ENCODE peak calls at places on chromosomes 11 and 22, in ten cellular contexts. X is G401; L is Right ventricle myocardium superior; U is fibroblast of pulmonary artery; I is DMS153; M is activated CD4-positive, alpha-beta T cell treated with anti-CD3 and anti-CD28 coated beads for 24 hours; F is brain microvascular endothelial cell; E is endodermal cell; B is activated CD4-positive, alpha-beta memory T cell treated with anti-CD3 and anti-CD28 coated beads, Interleukin-2, amount 10 ng/mL, durations not matched to agents 7 days and 5 days; H is non-pigmented ciliary epithelial cell. K is an unnamed sample.

GRCh38 chr11:106344392-106344791 is 266.9 kb downstream of the AASDHPPT start:
- DNase-seq in E (no peak), M (no peak), L (no peak), F (peak; percentile 47), I (no peak), B (no peak), X (peak; percentile 31), H (peak; percentile 65), U (peak; percentile 71), K (peak; percentile 53)

GRCh38 chr11:118572914-118573550 is 823 bp downstream of the ARCN1 start:
- DNase-seq in X (no peak), E (peak; percentile 50), I (no peak), L (no peak), F (peak; percentile 62), M (no peak), U (peak; percentile 40), H (no peak), B (peak; percentile 36), K (peak; percentile 49)

GRCh38 chr22:28029201-28029948 is 110.3 kb upstream of the PITPNB start:
- DNase-seq in L (peak; percentile 68), F (peak; percentile 27), I (peak; percentile 99), M (no peak), H (no peak), X (no peak), U (peak; percentile 90), B (peak; percentile 8), E (peak; percentile 42), K (peak; percentile 46)

GRCh38 chr11:19790831-19791552 is 78.4 kb downstream of the NAV2 start:
- DNase-seq in X (no peak), I (no peak), E (peak; percentile 85), M (no peak), U (no peak), L (no peak), F (no peak), H (no peak), B (no peak), K (no peak)

GRCh38 chr11:84549221-84549620 is 1077.9 kb downstream of the DLG2 start:
- DNase-seq in L (no peak), X (no peak), U (no peak), F (no peak), B (no peak), M (no peak), I (no peak), H (no peak), E (no peak), K (peak; percentile 36)

GRCh38 chr22:38924197-38924952 is 33.0 kb upstream of the APOBEC3A start:
- DNase-seq in U (peak; percentile 90), I (peak; percentile 100), H (peak; percentile 47), B (no peak), E (no peak), L (peak; percentile 82), M (no peak), F (peak; percentile 88), X (peak; percentile 81), K (peak; percentile 91)

GRCh38 chr11:102572537-102573220 is 42.1 kb upstream of the MMP7 start:
- DNase-seq in F (no peak), L (no peak), I (no peak), E (no peak), H (no peak), M (no peak), B (no peak), U (no peak), X (no peak), K (no peak)

GRCh38 chr22:47304191-47304831 is 541.9 kb downstream of the TBC1D22A start:
- DNase-seq in M (no peak), E (no peak), U (no peak), I (no peak), F (no peak), X (no peak), H (no peak), L (peak; percentile 30), B (no peak), K (no peak)

GRCh38 chr11:47121731-47122130 is 54.9 kb downstream of the ARFGAP2 start:
- DNase-seq in B (no peak), H (no peak), X (no peak), M (no peak), U (no peak), L (no peak), I (no peak), E (peak; percentile 7), F (no peak), K (no peak)

GRCh38 chr22:46081831-46082210 is 68.5 kb upstream of the PPARA start:
- DNase-seq in L (peak; percentile 45), E (no peak), F (no peak), M (no peak), X (no peak), H (no peak), I (no peak), B (no peak), U (no peak), K (no peak)

GRCh38 chr22:17920145-17920605 is 104.2 kb downstream of the MICAL3 start:
- DNase-seq in M (no peak), X (no peak), E (peak; percentile 88), I (peak; percentile 55), L (peak; percentile 78), B (no peak), U (peak; percentile 56), F (peak; percentile 45), H (no peak), K (peak; percentile 63)

GRCh38 chr11:120179071-120179672 is 31.7 kb upstream of the OAF start:
- DNase-seq in I (no peak), H (no peak), F (no peak), U (no peak), M (no peak), E (no peak), B (no peak), X (no peak), L (no peak), K (no peak)

GRCh38 chr22:19124377-19124776 is 2.2 kb upstream of the DGCR2 start:
- DNase-seq in L (peak; percentile 44), U (no peak), H (no peak), X (no peak), F (no peak), E (no peak), I (no peak), B (no peak), M (no peak), K (no peak)

GRCh38 chr11:105229758-105230157 is 90.2 kb upstream of the CARD18 start:
- DNase-seq in X (no peak), L (no peak), B (no peak), I (no peak), M (no peak), F (no peak), H (no peak), U (no peak), E (no peak), K (no peak)

GRCh38 chr22:29883831-29884139 is 811 bp downstream of the MTMR3 start:
- DNase-seq in L (no peak), E (no peak), M (no peak), F (peak; percentile 7), X (no peak), U (no peak), I (no peak), B (no peak), H (no peak), K (peak; percentile 2)

GRCh38 chr11:123559418-123559817 is 95.0 kb downstream of the SCN3B start:
- DNase-seq in B (no peak), L (no peak), U (no peak), F (peak; percentile 30), M (no peak), X (peak; percentile 56), H (no peak), I (no peak), E (no peak), K (no peak)

GRCh38 chr22:41690476-41690875 is 1.8 kb upstream of the SNU13 start:
- DNase-seq in U (no peak), L (no peak), H (no peak), B (no peak), I (no peak), E (no peak), X (no peak), M (no peak), F (no peak), K (no peak)

GRCh38 chr22:45263790-45264269 is 20.9 kb upstream of the UPK3A start:
- DNase-seq in L (peak; percentile 85), H (peak; percentile 22), F (peak; percentile 61), U (peak; percentile 87), B (no peak), M (no peak), I (peak; percentile 47), X (peak; percentile 46), E (peak; percentile 91), K (peak; percentile 62)

GRCh38 chr22:49983148-49984042 is 22.8 kb downstream of the PIM3 start:
- DNase-seq in I (no peak), E (peak; percentile 84), L (peak; percentile 44), U (no peak), B (no peak), F (no peak), M (no peak), H (no peak), X (no peak), K (no peak)

GRCh38 chr22:23690713-23691112 is at the start of gene RGL4:
- DNase-seq in H (no peak), M (no peak), E (no peak), U (no peak), F (no peak), B (no peak), X (no peak), I (no peak), L (no peak), K (no peak)

GRCh38 chr11:76025068-76025467 is 181.2 kb downstream of the WNT11 start:
- DNase-seq in I (no peak), B (no peak), L (no peak), U (peak; percentile 62), F (peak; percentile 84), M (no peak), H (peak; percentile 93), X (no peak), E (no peak), K (peak; percentile 98)

GRCh38 chr11:45815747-45816146 is 10.8 kb downstream of the SLC35C1 start:
- DNase-seq in I (no peak), B (no peak), L (no peak), X (peak; percentile 29), U (peak; percentile 26), H (no peak), F (peak; percentile 28), E (peak; percentile 67), M (no peak), K (no peak)

GRCh38 chr11:58616594-58616993 is 5.9 kb upstream of the CNTF start:
- DNase-seq in I (no peak), E (no peak), B (no peak), U (peak; percentile 89), X (no peak), L (peak; percentile 49), F (peak; percentile 87), M (no peak), H (peak; percentile 77), K (peak; percentile 93)

GRCh38 chr11:19735512-19735911 is 22.9 kb downstream of the NAV2 start:
- DNase-seq in X (no peak), F (peak; percentile 41), I (no peak), U (peak; percentile 29), E (no peak), M (no peak), L (no peak), H (no peak), B (no peak), K (peak; percentile 41)

GRCh38 chr11:69931060-69931910 is 112.1 kb upstream of the FGF3 start:
- DNase-seq in B (no peak), U (no peak), E (peak; percentile 26), L (peak; percentile 27), M (no peak), X (no peak), H (no peak), I (no peak), F (no peak), K (no peak)

K was measured in astrocyte.